ENCODE peak calls at places on chromosome 9, in ten cellular contexts. D is HTR-8/SVneo; E is astrocyte; L is activated naive CD8-positive, alpha-beta T cell treated with anti-CD3 and anti-CD28 coated beads, Interleukin-2, amount 50 U/mL, for 24 hours; U is PC-9; G is left cardiac atrium; A is mucosa of gallbladder; H is EL; M is NCI-H1105 treated with DMSO at 0.1 percent for 48 hours; V is anterior cingulate cortex. R is an unnamed sample.

GRCh38 chr9:38112010-38112409 is 43.0 kb upstream of the SHB start:
- DNase-seq in D (no peak), E (no peak), L (no peak), U (no peak), G (no peak), A (no peak), H (no peak), M (no peak), V (no peak), R (no peak)

GRCh38 chr9:12784461-12785250 is 9.8 kb downstream of the LURAP1L start:
- DNase-seq in D (no peak), E (peak; percentile 96), L (no peak), U (peak; percentile 96), G (no peak), A (peak; percentile 65), H (peak; percentile 95), M (no peak), V (no peak), R (no peak)

GRCh38 chr9:137789295-137789895 is 88.2 kb upstream of the CACNA1B start:
- DNase-seq in D (no peak), E (no peak), L (no peak), U (no peak), G (no peak), A (no peak), H (no peak), M (no peak), V (no peak), R (no peak)

GRCh38 chr9:33510264-33511183 is 13.5 kb upstream of the ANKRD18B start:
- DNase-seq in D (peak; percentile 10), E (peak; percentile 42), L (peak; percentile 57), U (no peak), G (peak; percentile 63), A (peak; percentile 24), H (peak; percentile 71), M (peak; percentile 54), V (peak; percentile 64), R (peak; percentile 76)

GRCh38 chr9:134304712-134305111 is 21.5 kb upstream of the RXRA start:
- DNase-seq in D (no peak), E (no peak), L (no peak), U (no peak), G (peak; percentile 4), A (no peak), H (no peak), M (peak; percentile 85), V (no peak), R (no peak)

GRCh38 chr9:131397100-131397790 is 3.4 kb downstream of the PRRC2B start:
- DNase-seq in D (no peak), E (peak; percentile 65), L (no peak), U (peak; percentile 55), G (no peak), A (no peak), H (peak; percentile 48), M (no peak), V (no peak), R (no peak)

GRCh38 chr9:26426732-26427131 is 465.9 kb downstream of the CAAP1 start:
- DNase-seq in D (no peak), E (no peak), L (no peak), U (no peak), G (no peak), A (no peak), H (no peak), M (no peak), V (peak; percentile 4), R (no peak)

GRCh38 chr9:72292184-72292787 is 72.7 kb downstream of the ZFAND5 start:
- DNase-seq in D (peak; percentile 25), E (peak; percentile 56), L (no peak), U (no peak), G (no peak), A (no peak), H (peak; percentile 45), M (peak; percentile 28), V (no peak), R (no peak)

GRCh38 chr9:14452539-14452938 is 138.6 kb upstream of the NFIB start:
- DNase-seq in D (no peak), E (no peak), L (no peak), U (no peak), G (no peak), A (no peak), H (no peak), M (peak; percentile 16), V (no peak), R (no peak)

GRCh38 chr9:77019010-77019809 is at the start of gene FOXB2:
- DNase-seq in D (no peak), E (no peak), L (no peak), U (no peak), G (no peak), A (no peak), H (no peak), M (no peak), V (no peak), R (no peak)

GRCh38 chr9:5326893-5327548 is 12.7 kb downstream of the RLN1 start:
- DNase-seq in D (no peak), E (no peak), L (peak; percentile 7), U (peak; percentile 37), G (no peak), A (peak; percentile 63), H (no peak), M (peak; percentile 18), V (no peak), R (no peak)